ENCODE peak calls at places on chromosomes 13 and 19, in four cellular contexts. Y, S, B and C are unnamed samples.

GRCh38 chr13:97018029-97018819 is 23.9 kb upstream of the OXGR1 start:
- DNase-seq in Y (peak; percentile 67), S (no peak), B (no peak), C (peak; percentile 71)

GRCh38 chr13:27487776-27488175 is 37.4 kb upstream of the MTIF3 start:
- DNase-seq in Y (no peak), S (no peak), B (no peak), C (no peak)

GRCh38 chr13:51583469-51583874 is 790 bp upstream of the WDFY2 start:
- DNase-seq in Y (no peak), S (no peak), B (no peak), C (no peak)

GRCh38 chr19:41668315-41668714 is 19.8 kb downstream of the CEACAM7 start:
- DNase-seq in Y (no peak), S (no peak), B (no peak), C (no peak)

GRCh38 chr19:28710278-28710677 is 502.7 kb downstream of the UQCRFS1 start:
- DNase-seq in Y (peak; percentile 73), S (no peak), B (no peak), C (no peak)

GRCh38 chr13:72983085-72983768 is 75.6 kb upstream of the KLF5 start:
- DNase-seq in Y (no peak), S (no peak), B (no peak), C (no peak)

GRCh38 chr19:10419200-10419645 is 1.1 kb upstream of the PDE4A start:
- DNase-seq in Y (peak; percentile 62), S (no peak), B (no peak), C (peak; percentile 75)

GRCh38 chr19:11196406-11197287 is 698 bp downstream of the KANK2 start:
- DNase-seq in Y (peak; percentile 57), S (no peak), B (peak; percentile 55), C (peak; percentile 79)

GRCh38 chr19:10450853-10451609 is 30.7 kb downstream of the PDE4A start:
- DNase-seq in Y (peak; percentile 51), S (no peak), B (no peak), C (peak; percentile 87)

GRCh38 chr19:35336166-35336955 is 7.4 kb downstream of the CD22 start:
- DNase-seq in Y (no peak), S (no peak), B (no peak), C (no peak)

GRCh38 chr13:42883771-42884170 is 102.4 kb downstream of the FAM216B start:
- DNase-seq in Y (peak; percentile 32), S (no peak), B (no peak), C (peak; percentile 56)

GRCh38 chr13:46622918-46623256 is 69.9 kb downstream of the LRCH1 start:
- DNase-seq in Y (no peak), S (peak; percentile 65), B (peak; percentile 29), C (no peak)

GRCh38 chr13:30963794-30964193 is 31.3 kb downstream of the TEX26 start:
- DNase-seq in Y (no peak), S (no peak), B (no peak), C (no peak)

GRCh38 chr19:8476524-8476923 is 25.9 kb downstream of the PRAM1 start:
- DNase-seq in Y (no peak), S (no peak), B (no peak), C (no peak)

GRCh38 chr13:113296842-113297369 is at the start of gene LAMP1:
- DNase-seq in Y (peak; percentile 98), S (peak; percentile 97), B (peak; percentile 100), C (peak; percentile 99)

GRCh38 chr13:113291997-113292862 is 4.8 kb upstream of the LAMP1 start:
- DNase-seq in Y (peak; percentile 49), S (no peak), B (peak; percentile 66), C (peak; percentile 68)

GRCh38 chr13:113288880-113289279 is 8.2 kb upstream of the LAMP1 start:
- DNase-seq in Y (no peak), S (no peak), B (no peak), C (no peak)

DNA sequence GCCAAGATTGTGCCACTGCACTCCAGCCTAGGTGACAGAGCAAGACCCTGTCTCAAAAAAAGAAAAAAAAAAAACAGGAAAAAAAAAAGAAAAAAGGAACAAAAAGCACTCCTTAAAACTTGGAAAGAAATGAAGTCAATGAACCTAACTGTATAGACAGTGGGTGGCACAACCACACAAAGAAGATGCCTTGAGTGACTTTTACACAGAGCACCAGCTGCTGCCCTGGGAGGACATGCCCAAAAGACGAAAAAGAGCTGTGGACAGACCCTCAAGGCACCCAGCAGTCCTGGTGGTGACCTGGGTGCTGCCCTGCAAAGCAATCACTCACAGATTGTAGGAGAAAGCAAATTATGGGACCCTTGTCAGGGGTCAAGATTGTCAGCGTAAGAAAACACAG is 5.9 kb upstream of the LAMP1 start:
- DNase-seq in Y (no peak), S (no peak), B (no peak), C (no peak)
- H3K4me1 ChIP-seq in Y (peaks cover 10% of the 10 kb centered on the region), S (peaks cover 8% of the 10 kb centered on the region), B (peaks cover 12% of the 10 kb centered on the region), C (no peaks in the 10 kb centered on the region)

GRCh38 chr19:58040751-58041525 is 7.1 kb downstream of the ZSCAN1 start:
- DNase-seq in Y (no peak), S (no peak), B (no peak), C (no peak)

GRCh38 chr19:58037927-58038687 is 4.3 kb downstream of the ZSCAN1 start:
- DNase-seq in Y (peak; percentile 69), S (no peak), B (no peak), C (peak; percentile 69)

GRCh38 chr19:58042709-58043340 is 9.0 kb downstream of the ZSCAN1 start:
- DNase-seq in Y (peak; percentile 51), S (no peak), B (no peak), C (peak; percentile 87)

GRCh38 chr19:58035863-58036262 is 2.0 kb downstream of the ZSCAN1 start:
- DNase-seq in Y (no peak), S (no peak), B (no peak), C (no peak)

GRCh38 chr19:58038688-58039204 is 4.9 kb downstream of the ZSCAN1 start:
- DNase-seq in Y (peak; percentile 23), S (no peak), B (no peak), C (peak; percentile 53)
- H3K4me1 ChIP-seq in Y (peaks cover 14% of the 10 kb centered on the region), S (peaks cover 7% of the 10 kb centered on the region), B (no peaks in the 10 kb centered on the region), C (no peaks in the 10 kb centered on the region)

GRCh38 chr19:18763674-18764590 is 27.2 kb downstream of the COMP start:
- DNase-seq in Y (no peak), S (no peak), B (peak; percentile 81), C (no peak)
- H3K4me1 ChIP-seq in Y (peaks cover 3% of the 10 kb centered on the region), S (peaks cover 36% of the 10 kb centered on the region), B (peaks cover 31% of the 10 kb centered on the region), C (no peaks in the 10 kb centered on the region)

GRCh38 chr19:16569609-16570320 is 2.5 kb downstream of the SLC35E1 start:
- DNase-seq in Y (no peak), S (no peak), B (no peak), C (no peak)
- H3K4me1 ChIP-seq in Y (peaks cover 8% of the 10 kb centered on the region), S (peaks cover 46% of the 10 kb centered on the region), B (peaks cover 32% of the 10 kb centered on the region), C (no peaks in the 10 kb centered on the region)

GRCh38 chr19:1265611-1266115 is 3.5 kb upstream of the CIRBP start:
- DNase-seq in Y (no peak), S (peak; percentile 85), B (peak; percentile 89), C (no peak)
- H3K4me1 ChIP-seq in Y (peaks cover 60% of the 10 kb centered on the region), S (peaks cover 81% of the 10 kb centered on the region), B (peaks cover 43% of the 10 kb centered on the region), C (peaks cover 26% of the 10 kb centered on the region)

GRCh38 chr19:32626969-32627368 is 46.0 kb downstream of the PDCD5 start:
- DNase-seq in Y (no peak), S (no peak), B (no peak), C (no peak)
- H3K4me1 ChIP-seq in Y (no peaks in the 10 kb centered on the region), S (no peaks in the 10 kb centered on the region), B (no peaks in the 10 kb centered on the region), C (no peaks in the 10 kb centered on the region)